ENCODE peak calls at places on chromosome 11, in ten cellular contexts. W is IMR-90; X is WTC11; D is progenitor cell of endocrine pancreas; F is NCI-H460; U is stimulated activated CD4-positive, alpha-beta T cell treated with anti-CD3 and anti-CD28 coated beads, Interleukin-4, amount 100 ng/mL, for 24 hours; M is aorta; K is Right ventricle myocardium superior; I is RCC 7860; L is brain microvascular endothelial cell. R is an unnamed sample.

GRCh38 chr11:129324533-129325175 is 51.0 kb upstream of the BARX2 start:
- DNase-seq in M (no peak), F (peak; percentile 49), L (no peak), K (peak; percentile 65), X (no peak), U (no peak), W (no peak), I (no peak), D (no peak), R (no peak)

GRCh38 chr11:40445391-40445790 is 1014.1 kb downstream of the LRRC4C start:
- DNase-seq in D (no peak), I (peak; percentile 98), U (no peak), F (peak; percentile 78), W (peak; percentile 25), X (no peak), K (no peak), M (no peak), L (no peak), R (peak; percentile 21)

GRCh38 chr11:118916842-118917388 is 8.8 kb downstream of the BCL9L start:
- DNase-seq in D (no peak), F (peak; percentile 65), I (no peak), M (no peak), W (peak; percentile 75), U (no peak), K (peak; percentile 85), X (peak; percentile 67), L (peak; percentile 75), R (peak; percentile 30)

GRCh38 chr11:117443269-117444186 is 115.9 kb downstream of the CEP164 start:
- DNase-seq in D (peak; percentile 55), F (peak; percentile 7), I (no peak), M (peak; percentile 79), X (peak; percentile 84), U (no peak), W (peak; percentile 30), L (peak; percentile 26), K (peak; percentile 79), R (no peak)

GRCh38 chr11:116984589-116984988 is 113.6 kb downstream of the SIK3 start:
- DNase-seq in M (no peak), D (no peak), I (peak; percentile 75), F (no peak), U (no peak), K (no peak), W (peak; percentile 98), X (no peak), L (peak; percentile 91), R (peak; percentile 64)

GRCh38 chr11:28606930-28607329 is 498.7 kb downstream of the METTL15 start:
- DNase-seq in F (no peak), I (peak; percentile 15), L (peak; percentile 4), X (peak; percentile 28), W (no peak), U (no peak), D (no peak), K (no peak), M (no peak), R (peak; percentile 87)

GRCh38 chr11:108960498-108960897 is 295.6 kb downstream of the DDX10 start:
- DNase-seq in M (no peak), D (no peak), F (no peak), U (no peak), K (no peak), I (peak; percentile 54), L (no peak), W (no peak), X (peak; percentile 29), R (peak; percentile 43)

GRCh38 chr11:104967493-104968364 is 645 bp downstream of the CASP4 start:
- DNase-seq in W (peak; percentile 16), F (peak; percentile 5), K (no peak), X (no peak), D (no peak), L (no peak), U (no peak), I (no peak), M (no peak), R (peak; percentile 2)

GRCh38 chr11:72759468-72759867 is 7.3 kb upstream of the ARAP1 start:
- DNase-seq in I (no peak), U (no peak), L (no peak), W (no peak), D (no peak), X (no peak), F (no peak), M (no peak), K (no peak), R (peak; percentile 35)

GRCh38 chr11:16186680-16187079 is 169.7 kb downstream of the SOX6 start:
- DNase-seq in X (no peak), W (no peak), F (no peak), M (no peak), K (no peak), U (no peak), L (no peak), D (no peak), I (no peak), R (no peak)

GRCh38 chr11:10456519-10456918 is 1.5 kb downstream of the AMPD3 start:
- DNase-seq in U (no peak), X (no peak), I (no peak), D (no peak), K (no peak), M (no peak), W (no peak), L (no peak), F (no peak), R (no peak)

GRCh38 chr11:66221726-66222236 is 46.7 kb upstream of the RAB1B start:
- DNase-seq in M (peak; percentile 47), K (peak; percentile 8), I (peak; percentile 54), X (no peak), D (no peak), F (no peak), U (no peak), L (no peak), W (peak; percentile 24), R (no peak)

GRCh38 chr11:46983598-46983997 is 47.0 kb downstream of the CSTPP1 start:
- DNase-seq in W (no peak), U (no peak), D (no peak), I (no peak), L (no peak), K (no peak), F (no peak), X (no peak), M (no peak), R (no peak)

GRCh38 chr11:34345991-34346480 is 11.8 kb downstream of the ABTB2 start:
- DNase-seq in K (peak; percentile 69), I (peak; percentile 4), F (no peak), X (no peak), W (peak; percentile 24), D (no peak), U (no peak), L (peak; percentile 65), M (peak; percentile 86), R (peak; percentile 22)

GRCh38 chr11:34214961-34215805 is 109.8 kb downstream of the NAT10 start:
- DNase-seq in I (peak; percentile 96), F (no peak), W (peak; percentile 78), U (peak; percentile 83), K (no peak), M (no peak), D (no peak), L (peak; percentile 58), X (no peak), R (peak; percentile 96)

GRCh38 chr11:100964400-100964799 is 165.2 kb downstream of the PGR start:
- DNase-seq in L (no peak), X (no peak), U (no peak), I (no peak), D (no peak), F (no peak), M (no peak), K (no peak), W (peak; percentile 79), R (no peak)

GRCh38 chr11:110907629-110908028 is 195.4 kb upstream of the ARHGAP20 start:
- DNase-seq in U (no peak), L (peak; percentile 90), F (no peak), M (no peak), W (peak; percentile 98), I (peak; percentile 77), D (no peak), X (no peak), K (no peak), R (peak; percentile 79)

GRCh38 chr11:134120921-134121526 is 52.2 kb downstream of the JAM3 start:
- DNase-seq in X (no peak), L (peak; percentile 27), M (no peak), U (no peak), F (no peak), D (no peak), K (peak; percentile 46), I (no peak), W (peak; percentile 52), R (no peak)

R was measured in A172.